ENCODE peak calls at places on chromosomes 11 and 22, in eight cellular contexts. U is breast epithelium; M is pulmonary artery endothelial cell; O is stimulated activated CD4-positive, alpha-beta T cell treated with anti-CD3 and anti-CD28 coated beads, Interleukin-1b, Interleukin-23, amount 100 ng/mL, for 24 hours; J is esophagus muscularis mucosa; N is T-helper 9 cell; Z is cardiac fibroblast; F is astrocyte. R is an unnamed sample.

GRCh38 chr22:30192427-30192826 is 54.1 kb downstream of the LIF start:
- DNase-seq in U (no peak), M (no peak), O (no peak), J (no peak), N (no peak), Z (peak; percentile 48), F (no peak), R (peak; percentile 85)

GRCh38 chr11:16184588-16184987 is 171.8 kb downstream of the SOX6 start:
- DNase-seq in U (no peak), M (no peak), O (no peak), J (no peak), N (no peak), Z (peak; percentile 76), F (peak; percentile 69), R (peak; percentile 92)

GRCh38 chr11:70420008-70420464 is 21.7 kb downstream of the CTTN start:
- DNase-seq in U (no peak), M (no peak), O (no peak), J (no peak), N (no peak), Z (peak; percentile 96), F (peak; percentile 91), R (no peak)

GRCh38 chr22:25760294-25760693 is 18.3 kb downstream of the MYO18B start:
- DNase-seq in U (no peak), M (no peak), O (no peak), J (no peak), N (no peak), Z (no peak), F (peak; percentile 41), R (no peak)

GRCh38 chr11:28673687-28674431 is 565.7 kb downstream of the METTL15 start:
- DNase-seq in U (no peak), M (no peak), O (no peak), J (no peak), N (no peak), Z (peak; percentile 45), F (peak; percentile 29), R (peak; percentile 56)

GRCh38 chr11:118916842-118917388 is 8.8 kb downstream of the BCL9L start:
- DNase-seq in U (no peak), M (no peak), O (no peak), J (no peak), N (no peak), Z (peak; percentile 81), F (peak; percentile 60), R (no peak)

GRCh38 chr22:28018461-28018927 is 99.4 kb upstream of the PITPNB start:
- DNase-seq in U (peak; percentile 25), M (no peak), O (no peak), J (no peak), N (no peak), Z (no peak), F (no peak), R (no peak)

GRCh38 chr11:122697636-122698167 is 42.2 kb downstream of the UBASH3B start:
- DNase-seq in U (no peak), M (no peak), O (no peak), J (no peak), N (no peak), Z (peak; percentile 85), F (peak; percentile 54), R (peak; percentile 90)

GRCh38 chr11:61091373-61092279 is 10.7 kb upstream of the CD5 start:
- DNase-seq in U (no peak), M (no peak), O (peak; percentile 68), J (no peak), N (peak; percentile 34), Z (peak; percentile 30), F (peak; percentile 4), R (no peak)

GRCh38 chr11:115930886-115931537 is 426.8 kb upstream of the CADM1 start:
- DNase-seq in U (no peak), M (no peak), O (no peak), J (no peak), N (no peak), Z (no peak), F (no peak), R (peak; percentile 44)